ENCODE peak calls at places on chromosome 13, in ten cellular contexts. B is A549, U is prostate gland, T is body of pancreas, W is stomach, C is ovary, G is transverse colon, Q is GM12878, A is NB4, S is tibial nerve. I is an unnamed sample.

GRCh38 chr13:103908274-103908673 is 842.1 kb upstream of the SLC10A2 start:
- DNase-seq in A (no peak), S (no peak), T (no peak), U (no peak), G (no peak), Q (no peak), C (no peak), W (no peak), B (no peak), I (no peak)

GRCh38 chr13:36345438-36346221 is 564 bp downstream of the SPART start:
- DNase-seq in Q (no peak), G (peak), U (peak), B (peak), C (peak), S (peak), A (peak), T (peak), W (peak), I (peak)

GRCh38 chr13:35953537-35954206 is 177.5 kb downstream of the DCLK1 start:
- DNase-seq in B (peak), C (peak), U (peak), G (peak), S (peak), A (peak), Q (no peak), W (peak), T (peak), I (peak)

GRCh38 chr13:21053231-21053630 is 8.2 kb downstream of the LATS2 start:
- DNase-seq in G (no peak), Q (no peak), U (no peak), B (no peak), A (peak), S (no peak), W (no peak), C (no peak), T (no peak), I (no peak)

GRCh38 chr13:113005076-113005865 is 36.3 kb downstream of the MCF2L start:
- DNase-seq in C (no peak), A (no peak), Q (no peak), W (no peak), U (no peak), G (no peak), T (no peak), B (no peak), S (no peak), I (no peak)

GRCh38 chr13:109684836-109685602 is 101.4 kb downstream of the IRS2 start:
- DNase-seq in U (peak), S (peak), G (peak), Q (no peak), W (peak), T (peak), B (no peak), C (peak), A (no peak), I (no peak)

GRCh38 chr13:37741536-37741935 is 128.0 kb downstream of the TRPC4 start:
- DNase-seq in W (no peak), T (no peak), S (no peak), U (no peak), C (no peak), G (no peak), Q (no peak), B (no peak), A (no peak), I (no peak)

GRCh38 chr13:99313473-99313872 is 6.3 kb upstream of the GPR183 start:
- DNase-seq in G (no peak), T (no peak), C (no peak), B (no peak), S (no peak), A (no peak), U (no peak), Q (no peak), W (no peak), I (no peak)

GRCh38 chr13:23147827-23148226 is 33.0 kb upstream of the SGCG start:
- DNase-seq in Q (no peak), B (no peak), T (no peak), A (no peak), C (no peak), W (no peak), U (no peak), G (no peak), S (no peak), I (no peak)

GRCh38 chr13:114101831-114102520 is 30.4 kb downstream of the RASA3 start:
- DNase-seq in A (no peak), B (no peak), C (peak), Q (no peak), W (no peak), U (no peak), G (peak), T (peak), S (no peak), I (peak)

GRCh38 chr13:90943961-90944360 is 403.5 kb upstream of the MIR17HG start:
- DNase-seq in B (no peak), W (no peak), T (no peak), C (no peak), S (no peak), Q (no peak), U (no peak), A (no peak), G (no peak), I (no peak)

GRCh38 chr13:99421758-99422555 is 79.3 kb upstream of the TM9SF2 start:
- DNase-seq in B (no peak), S (no peak), Q (no peak), G (no peak), T (no peak), U (no peak), A (peak), C (peak), W (peak), I (no peak)

GRCh38 chr13:26946675-26947342 is 186.2 kb upstream of the GPR12 start:
- DNase-seq in A (peak), T (no peak), W (no peak), C (no peak), U (no peak), Q (peak), B (peak), G (no peak), S (no peak), I (no peak)

GRCh38 chr13:82447452-82448030 is 1434.7 kb downstream of the SLITRK1 start:
- DNase-seq in Q (no peak), W (no peak), U (no peak), C (no peak), A (no peak), B (no peak), G (no peak), T (no peak), S (no peak), I (no peak)

GRCh38 chr13:51900471-51900870 is 38.7 kb downstream of the CCDC70 start:
- DNase-seq in G (no peak), B (no peak), C (no peak), W (no peak), T (no peak), U (no peak), Q (no peak), S (no peak), A (no peak), I (no peak)

GRCh38 chr13:95893861-95894260 is 159.3 kb downstream of the UGGT2 start:
- DNase-seq in B (no peak), G (no peak), W (no peak), C (no peak), A (no peak), S (no peak), Q (no peak), U (no peak), T (no peak), I (no peak)
- H3K4me3 ChIP-seq in B (no peak), G (no peak), W (no peak), C (no peak), A (no peak), S (no peak), Q (no peak), U (no peak), T (no peak), I (no peak)

GRCh38 chr13:76586842-76587241 is 299.4 kb downstream of the KCTD12 start:
- DNase-seq in B (no peak), Q (no peak), C (no peak), G (no peak), W (no peak), T (no peak), U (no peak), A (no peak), S (no peak), I (no peak)
- TF ChIP-seq CTCF in B (no peak), Q (no peak), C (no peak), G (no peak), W (no peak), T (no peak), U (no peak), A (no peak), S (no peak), I (no peak)

DNA sequence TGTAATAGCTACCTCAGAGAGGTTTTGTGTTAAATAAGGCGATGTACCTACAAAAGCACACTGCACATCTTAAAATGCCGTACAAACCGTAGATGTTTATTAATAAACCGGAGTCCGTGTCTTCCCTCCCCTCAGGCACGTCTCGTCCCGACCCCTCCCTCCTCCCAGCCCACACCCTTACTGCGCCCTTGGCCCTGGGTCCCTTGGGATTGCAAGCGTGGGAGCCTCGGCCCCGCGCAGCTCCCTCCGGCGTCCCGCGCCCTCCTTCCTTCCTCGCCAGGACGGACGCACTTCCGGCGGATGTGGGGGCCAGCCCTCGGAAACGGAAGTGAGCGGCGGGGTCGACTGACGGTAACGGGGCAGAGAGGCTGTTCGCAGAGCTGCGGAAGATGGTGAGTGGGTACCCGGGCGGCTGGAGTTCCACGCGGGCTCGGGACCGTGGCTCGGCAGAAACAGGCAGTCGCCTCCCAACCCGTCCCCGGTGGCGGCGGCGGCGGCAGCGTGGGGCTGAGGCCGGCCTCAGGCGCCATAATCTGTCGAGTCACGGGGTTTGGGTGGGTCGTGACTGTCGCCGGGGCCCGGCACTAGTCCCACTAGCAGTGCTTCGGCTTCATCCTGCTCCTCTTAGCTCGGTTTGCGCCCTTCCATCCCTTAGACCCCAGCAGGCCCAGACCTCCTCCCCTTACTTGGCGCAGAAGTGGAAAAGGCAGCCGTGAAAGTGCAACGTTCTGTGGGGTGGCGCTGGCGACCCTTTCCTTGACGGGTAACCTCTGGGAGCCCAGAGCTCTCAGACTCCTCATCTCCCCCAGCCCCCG is at the start of gene POMP:
- DNase-seq in C (peak), A (peak), U (peak), B (peak), W (peak), Q (peak), T (peak), S (peak), G (peak), I (peak)
- TF ChIP-seq POLR2A in C (peak), A (peak), U (peak), B (peak), W (peak), Q (peak), T (peak), S (peak), G (peak), I (peak)

GRCh38 chr13:27969073-27969865 is at the start of gene CDX2:
- DNase-seq in Q (no peak), T (peak), A (peak), B (no peak), U (no peak), C (no peak), G (peak), W (peak), S (no peak), I (no peak)
- H3K4me3 ChIP-seq in Q (no peak), T (peak), A (peak), B (peak), U (no peak), C (peak), G (peak), W (peak), S (no peak), I (no peak)

GRCh38 chr13:40777957-40778235 is 6.9 kb upstream of the MRPS31 start:
- DNase-seq in S (no peak), U (no peak), T (no peak), Q (no peak), A (no peak), C (no peak), G (no peak), W (no peak), B (no peak), I (no peak)

GRCh38 chr13:40781717-40782116 is 7.7 kb upstream of the SLC25A15 start:
- DNase-seq in Q (no peak), S (no peak), G (no peak), W (no peak), A (peak), U (no peak), B (no peak), T (no peak), C (no peak), I (no peak)

GRCh38 chr13:40779796-40780285 is 8.9 kb upstream of the MRPS31 start:
- DNase-seq in B (no peak), G (no peak), T (no peak), A (no peak), W (no peak), Q (no peak), S (no peak), C (no peak), U (no peak), I (no peak)

GRCh38 chr13:40779049-40779448 is 8.1 kb upstream of the MRPS31 start:
- DNase-seq in T (no peak), Q (no peak), B (no peak), G (no peak), S (no peak), U (no peak), A (no peak), W (no peak), C (no peak), I (no peak)

GRCh38 chr13:40780822-40781401 is 8.5 kb upstream of the SLC25A15 start:
- DNase-seq in U (no peak), T (no peak), W (no peak), C (no peak), B (no peak), A (peak), S (no peak), G (no peak), Q (no peak), I (no peak)
- TF ChIP-seq CTCF in U (no peak), T (no peak), W (no peak), C (no peak), B (no peak), A (peak), S (no peak), G (no peak), Q (no peak), I (no peak)

DNA sequence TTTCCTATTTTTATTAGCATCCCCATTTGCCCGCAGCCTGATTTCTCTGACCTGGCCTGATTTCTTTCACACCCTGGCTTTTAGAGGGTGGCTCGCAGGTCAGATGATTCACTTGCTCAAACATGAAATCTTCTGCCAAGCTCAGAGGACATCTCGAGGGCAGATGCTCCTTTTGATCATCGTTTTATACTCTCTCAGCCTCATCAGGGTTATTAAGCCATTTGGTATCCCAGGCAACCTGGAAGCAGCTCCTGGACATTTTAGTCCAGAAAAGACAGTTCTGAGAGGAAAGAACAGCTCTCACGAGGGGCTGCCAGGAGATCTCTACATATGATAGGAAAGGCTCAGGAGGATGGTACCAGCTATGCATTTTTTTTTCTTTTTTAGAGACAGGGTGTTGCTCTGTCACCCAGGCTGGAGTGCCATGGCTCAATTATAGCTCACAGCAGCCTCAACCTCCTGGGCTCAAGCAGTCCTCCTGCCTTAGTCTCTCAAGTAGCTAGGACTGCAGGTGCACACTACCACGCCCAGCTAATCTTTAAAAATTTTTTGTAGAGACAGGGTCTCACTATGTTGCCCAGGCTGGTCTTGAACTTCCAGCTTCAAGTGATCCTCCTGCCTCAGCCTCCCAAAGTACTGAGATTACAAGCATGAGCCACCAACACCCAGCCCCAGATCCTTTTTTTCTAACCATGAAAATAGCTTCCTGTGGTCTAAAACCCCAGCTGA is 165.4 kb downstream of the KATNAL1 start:
- DNase-seq in C (no peak), Q (no peak), W (no peak), A (no peak), G (no peak), U (no peak), B (no peak), S (no peak), T (no peak), I (no peak)
- TF ChIP-seq POLR2A in C (no peak), Q (no peak), W (no peak), A (no peak), G (no peak), U (no peak), B (no peak), S (no peak), T (no peak), I (no peak)

GRCh38 chr13:28531956-28532225 is 37.0 kb upstream of the FLT1 start:
- DNase-seq in T (no peak), A (no peak), B (no peak), C (no peak), Q (no peak), G (no peak), W (no peak), U (no peak), S (no peak), I (no peak)

GRCh38 chr13:28531195-28531955 is 36.4 kb upstream of the FLT1 start:
- DNase-seq in C (peak), Q (no peak), G (peak), T (peak), W (peak), B (no peak), S (no peak), A (peak), U (no peak), I (no peak)

GRCh38 chr13:28532226-28533048 is 37.5 kb upstream of the FLT1 start:
- DNase-seq in A (no peak), S (no peak), Q (no peak), U (no peak), G (no peak), B (no peak), C (peak), W (no peak), T (no peak), I (no peak)

GRCh38 chr13:28529836-28530235 is 34.9 kb upstream of the FLT1 start:
- DNase-seq in W (no peak), Q (no peak), B (no peak), C (no peak), S (no peak), T (no peak), G (no peak), A (peak), U (no peak), I (no peak)

DNA sequence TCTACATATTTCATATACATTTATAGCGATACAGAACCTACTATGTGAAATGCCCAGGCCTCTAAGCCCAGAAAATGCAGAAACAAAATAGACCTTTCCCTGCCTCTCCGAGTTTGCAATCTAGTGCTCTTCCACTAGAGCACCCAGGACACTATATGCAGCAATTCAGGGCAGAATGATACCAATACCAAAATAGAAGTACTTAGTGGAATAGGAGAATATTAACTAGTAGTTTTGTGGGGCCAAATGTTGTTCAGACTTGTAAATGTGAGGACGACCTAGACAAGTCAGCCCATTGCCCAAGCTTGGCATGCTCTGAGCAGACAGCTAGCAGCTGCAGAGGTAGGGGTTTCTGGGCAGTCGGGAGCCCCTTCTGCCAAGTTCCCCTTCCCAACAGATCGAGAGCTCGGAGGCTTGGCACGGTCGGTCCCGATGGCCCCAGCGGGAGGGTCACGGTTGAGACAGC is 35.8 kb upstream of the FLT1 start:
- DNase-seq in G (no peak), A (peak), S (no peak), W (no peak), C (no peak), T (no peak), U (no peak), B (no peak), Q (no peak), I (no peak)
- H3K4me3 ChIP-seq in G (no peak), A (peak), S (no peak), W (peak), C (no peak), T (no peak), U (no peak), B (no peak), Q (peak), I (peak)

GRCh38 chr13:77776704-77777103 is 79.2 kb downstream of the SLAIN1 start:
- DNase-seq in S (no peak), T (no peak), C (no peak), A (no peak), B (no peak), G (no peak), W (no peak), U (no peak), Q (no peak), I (no peak)

GRCh38 chr13:77781804-77782203 is 84.3 kb downstream of the SLAIN1 start:
- DNase-seq in C (no peak), G (no peak), A (no peak), Q (no peak), B (no peak), T (no peak), W (no peak), S (no peak), U (no peak), I (no peak)

GRCh38 chr13:77784531-77784930 is 87.0 kb downstream of the SLAIN1 start:
- DNase-seq in B (no peak), U (no peak), Q (no peak), C (no peak), T (no peak), W (no peak), A (no peak), G (no peak), S (no peak), I (no peak)

GRCh38 chr13:77774181-77774580 is 76.7 kb downstream of the SLAIN1 start:
- DNase-seq in W (no peak), T (no peak), B (no peak), G (no peak), A (no peak), Q (no peak), U (no peak), S (no peak), C (no peak), I (no peak)

GRCh38 chr13:77779461-77780272 is 82.2 kb downstream of the SLAIN1 start:
- DNase-seq in W (peak), B (peak), Q (peak), U (peak), T (peak), S (peak), G (peak), A (peak), C (no peak), I (peak)
- TF ChIP-seq CTCF in W (peak), B (peak), Q (peak), U (peak), T (peak), S (peak), G (peak), A (peak), C (peak), I (peak)

I was measured in uterus.